ENCODE peak calls at places on chromosome 16, in six cellular contexts. I is GM12878, G is tibial nerve, M is stomach, U is SK-N-SH, Y is transverse colon. T is an unnamed sample.

GRCh38 chr16:17377360-17378324 is 93.1 kb downstream of the XYLT1 start:
- DNase-seq in I (peak; percentile 80), G (no peak), M (no peak), U (no peak), Y (no peak), T (no peak)

GRCh38 chr16:68893710-68894705 is 50.7 kb downstream of the TANGO6 start:
- DNase-seq in I (no peak), G (no peak), M (no peak), U (no peak), Y (peak; percentile 30), T (peak; percentile 14)

GRCh38 chr16:48276102-48276501 is 28.8 kb upstream of the ABCC11 start:
- DNase-seq in I (no peak), G (no peak), M (no peak), U (no peak), Y (no peak), T (no peak)

GRCh38 chr16:11224096-11224893 is 31.7 kb downstream of the SOCS1 start:
- DNase-seq in I (peak; percentile 57), G (peak; percentile 74), M (peak; percentile 71), U (no peak), Y (peak; percentile 86), T (no peak)

GRCh38 chr16:13956635-13957196 is 36.8 kb downstream of the ERCC4 start:
- DNase-seq in I (peak; percentile 60), G (no peak), M (no peak), U (no peak), Y (no peak), T (no peak)

GRCh38 chr16:75096730-75097129 is 19.9 kb downstream of the LDHD start:
- DNase-seq in I (no peak), G (no peak), M (peak; percentile 80), U (peak; percentile 44), Y (peak; percentile 44), T (peak; percentile 66)

GRCh38 chr16:48617711-48618148 is 7.8 kb upstream of the N4BP1 start:
- DNase-seq in I (no peak), G (peak; percentile 47), M (peak; percentile 36), U (no peak), Y (no peak), T (no peak)

GRCh38 chr16:318628-319027 is 33.9 kb downstream of the AXIN1 start:
- DNase-seq in I (no peak), G (no peak), M (no peak), U (peak; percentile 58), Y (no peak), T (peak; percentile 50)

GRCh38 chr16:49631521-49632041 is 224.3 kb downstream of the ZNF423 start:
- DNase-seq in I (no peak), G (no peak), M (no peak), U (no peak), Y (no peak), T (no peak)

GRCh38 chr16:6633441-6633840 is 699.2 kb upstream of the RBFOX1 start:
- DNase-seq in I (no peak), G (no peak), M (no peak), U (no peak), Y (no peak), T (no peak)

GRCh38 chr16:6634151-6634550 is 698.5 kb upstream of the RBFOX1 start:
- DNase-seq in I (no peak), G (no peak), M (no peak), U (no peak), Y (no peak), T (no peak)

GRCh38 chr16:6625606-6626005 is 707.0 kb upstream of the RBFOX1 start:
- DNase-seq in I (no peak), G (no peak), M (no peak), U (peak; percentile 36), Y (no peak), T (no peak)

GRCh38 chr16:6629110-6629509 is 703.5 kb upstream of the RBFOX1 start:
- DNase-seq in I (no peak), G (no peak), M (no peak), U (no peak), Y (no peak), T (no peak)
- TF ChIP-seq EP300 in I (no peak), G (no peak), M (no peak), U (no peak), Y (no peak), T (no peak)

DNA sequence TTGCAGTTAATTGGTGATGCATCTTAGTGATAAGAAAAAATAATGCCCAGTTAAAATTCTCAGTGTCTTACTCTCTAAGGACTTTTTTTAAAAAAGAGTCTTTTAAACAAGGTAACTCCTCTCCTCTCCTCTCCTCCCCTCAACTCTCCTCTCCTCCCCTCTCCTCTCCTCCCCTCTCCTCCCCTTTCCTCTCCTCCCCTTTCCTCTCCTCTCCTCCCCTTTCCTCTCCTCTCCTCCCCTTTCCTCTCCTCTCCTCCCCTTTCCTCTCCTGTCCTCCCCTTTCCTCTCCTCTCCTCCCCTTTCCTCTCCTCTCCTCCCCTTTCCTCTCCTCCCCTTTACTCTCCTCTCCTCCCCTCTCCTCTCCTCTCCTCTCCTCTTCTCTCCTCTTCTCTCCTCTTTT is 675.9 kb upstream of the RBFOX1 start:
- DNase-seq in I (no peak), G (no peak), M (no peak), U (no peak), Y (no peak), T (no peak)
- TF ChIP-seq CTCF in I (no peak), G (no peak), M (no peak), U (no peak), Y (no peak), T (no peak)

GRCh38 chr16:81473066-81473488 is 28.5 kb downstream of the CMIP start:
- DNase-seq in I (no peak), G (no peak), M (no peak), U (no peak), Y (no peak), T (no peak)

GRCh38 chr16:81471882-81472281 is 27.3 kb downstream of the CMIP start:
- DNase-seq in I (no peak), G (no peak), M (no peak), U (no peak), Y (no peak), T (no peak)

GRCh38 chr16:81472391-81472790 is 27.8 kb downstream of the CMIP start:
- DNase-seq in I (no peak), G (no peak), M (no peak), U (no peak), Y (no peak), T (no peak)

GRCh38 chr16:81473969-81474959 is 29.7 kb downstream of the CMIP start:
- DNase-seq in I (no peak), G (no peak), M (no peak), U (no peak), Y (no peak), T (no peak)

DNA sequence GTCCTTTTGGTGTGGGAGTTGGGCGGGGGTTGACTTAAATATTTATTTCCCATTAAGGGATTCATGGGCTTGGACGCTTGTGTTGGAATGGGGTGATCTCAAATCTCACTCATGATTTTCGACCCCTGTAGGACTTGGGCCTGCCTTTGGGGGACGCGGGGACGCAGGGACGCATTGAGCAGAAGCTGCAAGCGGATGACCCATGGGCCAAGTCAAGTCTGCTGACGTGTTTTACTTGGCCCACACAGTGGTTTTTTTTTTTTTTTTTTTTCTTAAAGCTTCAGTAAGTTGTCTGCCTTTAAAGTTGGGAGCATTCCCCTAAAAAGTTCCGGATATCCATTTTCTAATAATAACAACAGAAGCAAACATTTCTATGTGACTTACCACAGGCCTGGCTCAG is 29.0 kb downstream of the CMIP start:
- DNase-seq in I (no peak), G (no peak), M (no peak), U (no peak), Y (no peak), T (no peak)
- TF ChIP-seq EP300 in I (no peak), G (no peak), M (no peak), U (no peak), Y (no peak), T (no peak)

DNA sequence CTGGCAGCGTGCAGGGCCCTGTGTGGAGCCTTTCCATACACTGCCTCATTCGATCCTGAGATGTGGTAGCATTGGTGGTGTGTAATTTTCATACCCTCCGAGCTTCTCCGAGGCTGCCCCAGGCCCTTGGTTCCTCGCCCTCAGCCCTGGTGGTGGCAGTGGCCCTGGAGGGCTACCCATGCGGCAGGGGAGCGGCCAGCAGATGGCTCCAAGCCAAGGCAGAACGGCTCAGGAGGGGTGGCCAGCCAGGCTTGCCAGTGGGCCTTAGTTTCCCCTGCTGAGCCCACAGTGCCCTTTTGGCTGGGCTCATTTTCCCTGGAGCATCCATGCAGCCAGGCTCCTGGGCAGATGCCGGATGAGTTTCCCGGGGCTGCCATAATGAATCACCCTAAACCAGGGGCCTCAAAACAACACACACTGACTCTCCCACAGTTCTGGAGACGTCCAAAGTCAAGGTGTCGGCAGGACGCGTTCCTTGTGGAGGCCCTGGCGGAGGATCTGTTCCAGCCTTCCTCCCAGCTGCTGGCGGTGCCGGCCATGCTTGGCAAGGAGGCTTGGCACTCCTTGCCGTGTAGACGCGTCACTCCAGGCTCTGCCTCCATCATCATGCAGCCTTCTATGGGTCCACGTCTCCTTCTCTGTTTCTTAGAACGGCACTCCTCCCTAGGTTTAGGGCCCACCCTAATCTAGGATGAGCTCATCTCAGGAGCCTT is 158.8 kb upstream of the GSE1 start:
- DNase-seq in I (no peak), G (no peak), M (no peak), U (no peak), Y (no peak), T (no peak)
- TF ChIP-seq CTCF in I (peak; percentile 5), G (no peak), M (no peak), U (no peak), Y (no peak), T (no peak)

DNA sequence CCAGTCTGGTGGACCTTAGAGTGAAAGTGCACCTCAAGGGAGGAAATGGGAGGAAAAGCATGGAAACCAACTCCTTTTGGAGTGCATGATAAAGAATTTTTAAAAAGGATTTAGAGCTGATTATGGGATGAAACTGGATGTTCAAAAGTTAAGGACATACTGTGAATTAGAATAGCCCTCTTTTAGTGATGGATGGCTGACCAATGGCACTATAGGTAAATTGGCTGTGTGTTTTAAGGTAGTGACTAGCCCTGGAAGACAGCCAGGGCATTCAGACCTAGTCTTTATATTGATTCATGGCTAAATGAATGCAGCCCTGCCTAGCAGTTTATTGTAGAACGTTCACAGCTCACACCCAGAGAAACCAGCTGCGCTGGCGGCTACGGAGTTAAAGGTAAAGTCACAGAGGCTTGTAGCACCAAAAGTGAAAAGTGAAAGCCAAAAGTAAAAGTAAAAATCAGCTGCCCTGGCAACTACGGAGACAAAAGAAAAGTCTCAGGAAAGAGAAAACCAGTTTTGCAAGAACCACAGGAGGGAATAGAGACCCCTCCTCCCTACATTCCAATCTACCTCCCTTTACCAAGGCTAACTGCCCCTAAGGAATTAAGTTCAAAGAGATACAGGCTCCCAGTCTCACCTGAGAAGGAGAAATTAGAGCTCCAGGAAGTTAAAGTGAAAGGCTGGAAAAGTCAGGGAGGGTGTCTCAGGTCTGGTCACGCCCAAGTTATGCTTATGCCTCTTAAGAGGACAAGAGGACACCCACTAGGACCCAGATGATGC is 21.8 kb downstream of the ACSM1 start:
- DNase-seq in I (peak; percentile 38), G (no peak), M (peak; percentile 72), U (no peak), Y (peak; percentile 79), T (no peak)
- TF ChIP-seq EP300 in I (no peak), G (no peak), M (no peak), U (no peak), Y (no peak), T (no peak)

T was measured in A549.